ENCODE peak calls at places on chromosome 21, in ten cellular contexts. Q is activated T-helper 2 cell treated with anti-CD3 and anti-CD28 coated beads, Interferon-gamma antibody, Interleukin-2, Interleukin-4, amounts not matched to agents 10 μg/mL and 5 μg/mL and 100 μg/mL, durations not matched to agents 14 hours and 24 hours and 36 hours; E is neural crest cell; W is HL-60; B is IMR-90; G is ACHN; X is activated T-cell treated with anti-CD3 and anti-CD28 coated beads for 4 hours; I is GM18507; Y is suprapubic skin; T is central memory CD4-positive, alpha-beta T cell. D is an unnamed sample.

GRCh38 chr21:15751037-15751436 is 21.3 kb downstream of the USP25 start:
- DNase-seq in Q (no peak), T (no peak), W (no peak), Y (no peak), G (no peak), E (no peak), X (no peak), B (no peak), I (no peak), D (no peak)

GRCh38 chr21:39837861-39838359 is 29.3 kb upstream of the PCP4 start:
- DNase-seq in E (no peak), Y (no peak), X (no peak), B (no peak), G (peak; percentile 82), I (no peak), W (no peak), Q (no peak), T (no peak), D (no peak)

GRCh38 chr21:42632336-42632751 is 21.1 kb upstream of the PDE9A start:
- DNase-seq in G (no peak), X (no peak), I (no peak), Y (peak; percentile 74), T (no peak), B (no peak), Q (no peak), E (no peak), W (no peak), D (no peak)

GRCh38 chr21:45853703-45854342 is 127.7 kb upstream of the COL6A1 start:
- DNase-seq in X (no peak), T (no peak), Y (peak; percentile 32), G (no peak), I (no peak), E (no peak), Q (no peak), W (no peak), B (no peak), D (no peak)

GRCh38 chr21:25980710-25981109 is 189.9 kb downstream of the APP start:
- DNase-seq in W (no peak), I (no peak), G (no peak), B (no peak), E (no peak), Q (no peak), Y (no peak), T (no peak), X (no peak), D (no peak)

GRCh38 chr21:33396966-33397365 is 6.2 kb upstream of the IFNGR2 start:
- DNase-seq in B (peak; percentile 82), G (no peak), Y (no peak), Q (no peak), I (no peak), W (no peak), X (no peak), E (no peak), T (no peak), D (no peak)

GRCh38 chr21:44984792-44985440 is 45.1 kb downstream of the SLX9 start:
- DNase-seq in G (no peak), B (no peak), T (no peak), I (no peak), E (no peak), Y (no peak), Q (no peak), W (no peak), X (no peak), D (no peak)

GRCh38 chr21:45286671-45287437 is 841 bp downstream of the POFUT2 start:
- DNase-seq in Q (no peak), X (no peak), I (no peak), E (peak; percentile 49), G (no peak), Y (peak; percentile 64), T (no peak), B (peak; percentile 15), W (no peak), D (no peak)

GRCh38 chr21:45529785-45530422 is 12.3 kb downstream of the SLC19A1 start:
- DNase-seq in G (no peak), I (no peak), W (no peak), X (no peak), B (no peak), Y (peak; percentile 24), Q (no peak), T (no peak), E (no peak), D (no peak)

GRCh38 chr21:29975776-29976175 is 36.0 kb upstream of the GRIK1 start:
- DNase-seq in Y (no peak), W (no peak), Q (no peak), E (no peak), G (no peak), X (no peak), I (no peak), B (no peak), T (no peak), D (no peak)

GRCh38 chr21:30306821-30307330 is 13.2 kb downstream of the KRTAP26-1 start:
- DNase-seq in I (no peak), Q (no peak), G (no peak), T (no peak), B (no peak), Y (no peak), W (no peak), E (no peak), X (no peak), D (no peak)

GRCh38 chr21:31873696-31874599 is 1.1 kb downstream of the HUNK start:
- DNase-seq in T (peak; percentile 9), Q (peak; percentile 17), I (no peak), X (peak; percentile 9), G (peak; percentile 25), W (peak; percentile 13), E (peak; percentile 84), Y (no peak), B (peak; percentile 33), D (no peak)

GRCh38 chr21:41361053-41361785 is 608 bp upstream of the MX2 start:
- DNase-seq in T (no peak), X (no peak), Q (no peak), G (no peak), I (no peak), Y (no peak), E (no peak), W (no peak), B (no peak), D (no peak)

GRCh38 chr21:31370281-31370892 is 26.3 kb upstream of the TIAM1 start:
- DNase-seq in T (no peak), X (no peak), I (no peak), E (no peak), W (no peak), G (no peak), Y (no peak), Q (no peak), B (no peak), D (no peak)

GRCh38 chr21:46550511-46550941 is 54.4 kb downstream of the S100B start:
- DNase-seq in X (no peak), I (no peak), T (peak; percentile 89), Y (peak; percentile 67), E (no peak), B (no peak), Q (no peak), W (no peak), G (no peak), D (no peak)

GRCh38 chr21:35370071-35370470 is 321.0 kb upstream of the RUNX1 start:
- DNase-seq in Q (no peak), G (no peak), B (no peak), E (no peak), W (no peak), X (no peak), Y (no peak), T (no peak), I (no peak), D (no peak)

GRCh38 chr21:41877901-41878830 is 978 bp downstream of the PRDM15 start:
- DNase-seq in Y (no peak), E (no peak), I (no peak), Q (peak; percentile 25), X (peak; percentile 27), T (peak; percentile 28), B (peak; percentile 75), G (no peak), W (peak; percentile 38), D (no peak)

GRCh38 chr21:28436286-28436932 is 556.3 kb downstream of the LTN1 start:
- DNase-seq in W (no peak), G (no peak), B (peak; percentile 77), T (no peak), Q (no peak), E (no peak), Y (no peak), I (no peak), X (no peak), D (no peak)

GRCh38 chr21:43343992-43344886 is 82.7 kb downstream of the SIK1 start:
- DNase-seq in W (no peak), X (no peak), Y (no peak), I (no peak), Q (no peak), T (no peak), E (no peak), G (no peak), B (no peak), D (no peak)

GRCh38 chr21:14388282-14388681 is 5.3 kb upstream of the HSPA13 start:
- DNase-seq in W (no peak), G (no peak), T (no peak), B (no peak), I (no peak), Q (no peak), X (no peak), Y (no peak), E (no peak), D (no peak)